ENCODE peak calls at places on chromosomes 5 and 9, in nine cellular contexts. U is AML-193; B is activated CD4-positive, alpha-beta memory T cell treated with anti-CD3 and anti-CD28 coated beads, Interleukin-2, amount 10 ng/mL, durations not matched to agents 7 days and 5 days; X is NCI-H1694; O is amygdala; C is stimulated activated CD4-positive, alpha-beta T cell treated with anti-CD3 and anti-CD28 coated beads, TNF-alpha, amount 100 ng/mL, for 4 hours; Y is GM12865; S is left colon; L is cardiac septum. I is an unnamed sample.

GRCh38 chr9:81683704-81684103 is 5.6 kb downstream of the TLE1 start:
- DNase-seq in U (no peak), B (no peak), X (no peak), O (no peak), C (no peak), Y (no peak), S (no peak), L (no peak), I (no peak)

GRCh38 chr5:126198509-126198908 is 224.7 kb upstream of the GRAMD2B start:
- DNase-seq in U (no peak), B (no peak), X (no peak), O (no peak), C (no peak), Y (no peak), S (no peak), L (no peak), I (no peak)

GRCh38 chr9:96140401-96141180 is 161.4 kb downstream of the HSD17B3 start:
- DNase-seq in U (no peak), B (no peak), X (peak), O (no peak), C (no peak), Y (no peak), S (peak), L (no peak), I (no peak)

GRCh38 chr9:6106576-6107339 is 91.3 kb upstream of the RANBP6 start:
- DNase-seq in U (peak), B (no peak), X (peak), O (no peak), C (no peak), Y (peak), S (no peak), L (no peak), I (no peak)

GRCh38 chr5:176540956-176541337 is 3.7 kb upstream of the RNF44 start:
- DNase-seq in U (no peak), B (no peak), X (no peak), O (no peak), C (no peak), Y (no peak), S (no peak), L (no peak), I (no peak)

GRCh38 chr9:114779352-114779845 is 26.4 kb downstream of the TNFSF15 start:
- DNase-seq in U (no peak), B (no peak), X (no peak), O (no peak), C (no peak), Y (no peak), S (peak), L (no peak), I (peak)

GRCh38 chr9:35904966-35905781 is 828 bp upstream of the HRCT1 start:
- DNase-seq in U (no peak), B (no peak), X (no peak), O (no peak), C (no peak), Y (no peak), S (peak), L (no peak), I (no peak)

GRCh38 chr5:115810776-115811175 is 5.7 kb downstream of the CDO1 start:
- DNase-seq in U (no peak), B (no peak), X (no peak), O (no peak), C (no peak), Y (no peak), S (no peak), L (no peak), I (no peak)

GRCh38 chr5:58622884-58623871 is 40.3 kb downstream of the RAB3C start:
- DNase-seq in U (no peak), B (no peak), X (no peak), O (no peak), C (no peak), Y (no peak), S (no peak), L (no peak), I (no peak)

GRCh38 chr9:15837079-15837679 is 284.3 kb downstream of the CCDC171 start:
- DNase-seq in U (peak), B (no peak), X (peak), O (no peak), C (no peak), Y (peak), S (no peak), L (no peak), I (no peak)

GRCh38 chr9:34989946-34990635 is 546 bp downstream of the DNAJB5 start:
- DNase-seq in U (no peak), B (peak), X (peak), O (no peak), C (peak), Y (peak), S (peak), L (peak), I (peak)

GRCh38 chr5:180784497-180785097 is 18.0 kb downstream of the MGAT1 start:
- DNase-seq in U (peak), B (peak), X (peak), O (peak), C (peak), Y (peak), S (peak), L (peak), I (no peak)

GRCh38 chr5:155189981-155190380 is 176.4 kb downstream of the KIF4B start:
- DNase-seq in U (no peak), B (no peak), X (no peak), O (no peak), C (no peak), Y (peak), S (no peak), L (no peak), I (no peak)

GRCh38 chr5:25028994-25029393 is 384.2 kb upstream of the CDH10 start:
- DNase-seq in U (no peak), B (no peak), X (peak), O (no peak), C (no peak), Y (no peak), S (no peak), L (no peak), I (no peak)

GRCh38 chr9:83509372-83509771 is 28.8 kb downstream of the FRMD3 start:
- DNase-seq in U (no peak), B (no peak), X (no peak), O (no peak), C (no peak), Y (no peak), S (no peak), L (no peak), I (no peak)

I was measured in thoracic aorta.